ENCODE peak calls at places on chromosomes 7 and 10, in six cellular contexts. One of them, this sample, is unnamed.

GRCh38 chr7:75565129-75565528 is 73.0 kb downstream of the SPDYE5 start:
- DNase-seq in suprapubic skin: no peak
- DNase-seq in HCT116: no peak
- DNase-seq in tibial nerve: peak; percentile 61
- DNase-seq in neural progenitor cell: no peak
- DNase-seq in SK-N-SH: peak; percentile 56
- DNase-seq in this sample: no peak

GRCh38 chr10:122054046-122055025 is 65.4 kb downstream of the TACC2 start:
- DNase-seq in suprapubic skin: no peak
- DNase-seq in HCT116: peak; percentile 57
- DNase-seq in neural progenitor cell: peak; percentile 75
- DNase-seq in SK-N-SH: no peak
- DNase-seq in tibial nerve: peak; percentile 59
- DNase-seq in this sample: no peak

GRCh38 chr7:24125765-24126164 is 158.2 kb upstream of the NPY start:
- DNase-seq in SK-N-SH: no peak
- DNase-seq in suprapubic skin: no peak
- DNase-seq in HCT116: no peak
- DNase-seq in tibial nerve: no peak
- DNase-seq in neural progenitor cell: no peak
- DNase-seq in this sample: no peak

GRCh38 chr7:84492565-84493034 is 298.0 kb upstream of the SEMA3A start:
- DNase-seq in neural progenitor cell: no peak
- DNase-seq in tibial nerve: peak; percentile 27
- DNase-seq in suprapubic skin: no peak
- DNase-seq in HCT116: no peak
- DNase-seq in SK-N-SH: peak; percentile 59
- DNase-seq in this sample: no peak

GRCh38 chr10:67788028-67788886 is 49.7 kb downstream of the DNAJC12 start:
- DNase-seq in tibial nerve: peak; percentile 40
- DNase-seq in neural progenitor cell: peak; percentile 78
- DNase-seq in SK-N-SH: peak; percentile 37
- DNase-seq in suprapubic skin: no peak
- DNase-seq in HCT116: peak; percentile 42
- DNase-seq in this sample: no peak

GRCh38 chr10:22476601-22477364 is 131.5 kb downstream of the SPAG6 start:
- DNase-seq in suprapubic skin: no peak
- DNase-seq in tibial nerve: no peak
- DNase-seq in HCT116: no peak
- DNase-seq in neural progenitor cell: peak; percentile 64
- DNase-seq in SK-N-SH: no peak
- DNase-seq in this sample: no peak

GRCh38 chr10:95445837-95446347 is 115.3 kb downstream of the SORBS1 start:
- DNase-seq in SK-N-SH: peak; percentile 67
- DNase-seq in suprapubic skin: no peak
- DNase-seq in tibial nerve: no peak
- DNase-seq in neural progenitor cell: peak; percentile 78
- DNase-seq in HCT116: peak; percentile 80
- DNase-seq in this sample: peak; percentile 63

GRCh38 chr10:47139121-47139520 is 160.9 kb upstream of the GDF10 start:
- DNase-seq in HCT116: no peak
- DNase-seq in neural progenitor cell: no peak
- DNase-seq in suprapubic skin: no peak
- DNase-seq in tibial nerve: no peak
- DNase-seq in SK-N-SH: no peak
- DNase-seq in this sample: no peak

GRCh38 chr7:3367271-3367670 is 66.2 kb downstream of the SDK1 start:
- DNase-seq in suprapubic skin: no peak
- DNase-seq in tibial nerve: no peak
- DNase-seq in neural progenitor cell: no peak
- DNase-seq in HCT116: no peak
- DNase-seq in SK-N-SH: no peak
- DNase-seq in this sample: no peak

GRCh38 chr7:41131956-41132355 is 570.9 kb downstream of the INHBA start:
- DNase-seq in SK-N-SH: no peak
- DNase-seq in tibial nerve: no peak
- DNase-seq in suprapubic skin: no peak
- DNase-seq in neural progenitor cell: no peak
- DNase-seq in HCT116: no peak
- DNase-seq in this sample: no peak

GRCh38 chr10:101774589-101775272 is 1.2 kb downstream of the FGF8 start:
- DNase-seq in tibial nerve: no peak
- DNase-seq in HCT116: no peak
- DNase-seq in neural progenitor cell: peak; percentile 67
- DNase-seq in suprapubic skin: peak; percentile 72
- DNase-seq in SK-N-SH: peak; percentile 37
- DNase-seq in this sample: no peak

GRCh38 chr10:1153253-1153763 is 97.1 kb downstream of the WDR37 start:
- DNase-seq in SK-N-SH: no peak
- DNase-seq in suprapubic skin: no peak
- DNase-seq in tibial nerve: no peak
- DNase-seq in HCT116: no peak
- DNase-seq in neural progenitor cell: no peak
- DNase-seq in this sample: no peak

GRCh38 chr7:117974891-117975290 is 101.7 kb upstream of the CTTNBP2 start:
- DNase-seq in HCT116: no peak
- DNase-seq in neural progenitor cell: no peak
- DNase-seq in SK-N-SH: no peak
- DNase-seq in tibial nerve: no peak
- DNase-seq in suprapubic skin: no peak
- DNase-seq in this sample: no peak

GRCh38 chr7:1950623-1951523 is 280.8 kb downstream of the ELFN1 start:
- DNase-seq in suprapubic skin: no peak
- DNase-seq in SK-N-SH: peak; percentile 84
- DNase-seq in tibial nerve: peak; percentile 17
- DNase-seq in HCT116: no peak
- DNase-seq in neural progenitor cell: no peak
- DNase-seq in this sample: no peak

GRCh38 chr7:149865437-149865836 is 8.3 kb upstream of the ATP6V0E2 start:
- DNase-seq in neural progenitor cell: no peak
- DNase-seq in tibial nerve: no peak
- DNase-seq in suprapubic skin: no peak
- DNase-seq in SK-N-SH: no peak
- DNase-seq in HCT116: no peak
- DNase-seq in this sample: no peak

GRCh38 chr10:90138844-90139243 is 437.5 kb downstream of the KIF20B start:
- DNase-seq in HCT116: no peak
- DNase-seq in suprapubic skin: no peak
- DNase-seq in SK-N-SH: no peak
- DNase-seq in neural progenitor cell: peak; percentile 20
- DNase-seq in tibial nerve: no peak
- DNase-seq in this sample: no peak

GRCh38 chr7:194257-194995 is 2.1 kb downstream of the FAM20C start:
- DNase-seq in suprapubic skin: no peak
- DNase-seq in SK-N-SH: peak; percentile 62
- DNase-seq in tibial nerve: no peak
- DNase-seq in HCT116: no peak
- DNase-seq in neural progenitor cell: no peak
- DNase-seq in this sample: no peak

GRCh38 chr7:130734525-130735272 is 692 bp upstream of the KLF14 start:
- DNase-seq in neural progenitor cell: no peak
- DNase-seq in suprapubic skin: no peak
- DNase-seq in HCT116: no peak
- DNase-seq in tibial nerve: peak; percentile 9
- DNase-seq in SK-N-SH: peak; percentile 41
- DNase-seq in this sample: no peak

GRCh38 chr10:132193907-132194552 is 7.3 kb downstream of the DPYSL4 start:
- DNase-seq in HCT116: no peak
- DNase-seq in SK-N-SH: no peak
- DNase-seq in tibial nerve: no peak
- DNase-seq in suprapubic skin: no peak
- DNase-seq in neural progenitor cell: peak; percentile 45
- DNase-seq in this sample: no peak

GRCh38 chr7:100066953-100067352 is 14.6 kb downstream of the ZNF3 start:
- DNase-seq in suprapubic skin: no peak
- DNase-seq in tibial nerve: no peak
- DNase-seq in HCT116: no peak
- DNase-seq in SK-N-SH: no peak
- DNase-seq in neural progenitor cell: no peak
- DNase-seq in this sample: no peak

GRCh38 chr7:158649279-158649678 is 55.3 kb downstream of the NCAPG2 start:
- DNase-seq in HCT116: no peak
- DNase-seq in neural progenitor cell: no peak
- DNase-seq in SK-N-SH: peak; percentile 70
- DNase-seq in tibial nerve: peak; percentile 60
- DNase-seq in suprapubic skin: no peak
- DNase-seq in this sample: no peak

GRCh38 chr10:14732146-14732545 is 42.6 kb downstream of the FAM107B start:
- DNase-seq in neural progenitor cell: no peak
- DNase-seq in SK-N-SH: no peak
- DNase-seq in suprapubic skin: no peak
- DNase-seq in tibial nerve: no peak
- DNase-seq in HCT116: no peak
- DNase-seq in this sample: no peak

GRCh38 chr10:1567742-1568495 is 169.4 kb downstream of the ADARB2 start:
- DNase-seq in neural progenitor cell: no peak
- DNase-seq in suprapubic skin: peak; percentile 66
- DNase-seq in HCT116: no peak
- DNase-seq in tibial nerve: no peak
- DNase-seq in SK-N-SH: no peak
- DNase-seq in this sample: no peak

GRCh38 chr10:60944159-60944909 is at the start of gene RHOBTB1:
- DNase-seq in suprapubic skin: peak; percentile 85
- DNase-seq in HCT116: no peak
- DNase-seq in tibial nerve: peak; percentile 64
- DNase-seq in neural progenitor cell: peak; percentile 87
- DNase-seq in SK-N-SH: peak; percentile 93
- DNase-seq in this sample: peak; percentile 23

GRCh38 chr7:1742555-1743303 is 72.7 kb downstream of the ELFN1 start:
- DNase-seq in suprapubic skin: no peak
- DNase-seq in neural progenitor cell: no peak
- DNase-seq in tibial nerve: peak; percentile 57
- DNase-seq in HCT116: no peak
- DNase-seq in SK-N-SH: peak; percentile 94
- DNase-seq in this sample: no peak

GRCh38 chr10:70441877-70442205 is 360 bp upstream of the NODAL start:
- DNase-seq in SK-N-SH: no peak
- DNase-seq in neural progenitor cell: peak; percentile 21
- DNase-seq in HCT116: no peak
- DNase-seq in tibial nerve: no peak
- DNase-seq in suprapubic skin: no peak
- DNase-seq in this sample: no peak

DNA sequence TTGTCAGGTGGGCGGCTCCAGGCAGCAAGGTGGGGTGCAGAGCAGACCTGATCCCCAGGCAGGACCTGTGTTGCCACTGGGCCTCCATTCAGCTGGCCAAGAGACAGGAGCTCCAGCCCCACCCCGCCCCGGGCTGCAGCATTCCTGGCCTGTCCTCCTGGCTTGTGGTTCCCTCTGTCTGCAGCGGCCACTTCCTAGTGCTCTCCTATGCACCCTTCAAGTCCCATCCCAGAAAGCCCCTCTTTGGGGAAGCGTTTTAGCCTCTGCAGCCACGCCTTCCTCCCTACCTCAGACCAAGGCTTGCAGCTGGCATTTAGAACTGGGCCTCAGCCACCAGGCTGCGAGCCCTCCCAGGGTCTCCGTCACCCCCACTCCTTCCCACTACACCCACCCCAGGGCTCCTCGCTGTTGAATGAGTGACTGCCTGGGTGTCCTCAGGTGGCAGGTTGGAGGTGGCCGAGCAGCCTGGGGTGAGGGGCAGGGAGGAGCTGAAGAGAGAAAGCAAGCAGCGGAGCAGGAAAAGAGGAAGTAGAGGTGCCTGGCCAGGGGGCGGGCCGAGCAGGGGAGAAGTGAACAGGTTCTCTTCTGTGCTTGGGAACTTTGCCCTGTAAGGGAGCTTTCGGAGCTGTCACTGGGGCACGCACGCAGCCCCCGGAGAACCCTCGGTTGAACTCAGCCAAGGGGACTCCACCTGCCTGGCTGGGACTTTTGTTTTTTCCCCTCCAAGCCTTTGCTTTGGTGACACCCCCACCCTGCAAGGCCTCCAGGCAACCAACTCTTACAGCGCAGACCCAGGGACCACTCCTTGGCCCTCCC is 109.1 kb upstream of the TNRC18 start:
- DNase-seq in HCT116: no peak
- DNase-seq in tibial nerve: no peak
- DNase-seq in SK-N-SH: peak; percentile 27
- DNase-seq in suprapubic skin: peak; percentile 89
- DNase-seq in neural progenitor cell: peak; percentile 47
- DNase-seq in this sample: no peak
- H3K4me3 ChIP-seq in HCT116: no peak overlapping the region
- H3K4me3 ChIP-seq in tibial nerve: no peak overlapping the region
- H3K4me3 ChIP-seq in SK-N-SH: no peak overlapping the region
- H3K4me3 ChIP-seq in suprapubic skin: peak overlapping the region; percentile 93
- H3K4me3 ChIP-seq in neural progenitor cell: no peak overlapping the region
- H3K4me3 ChIP-seq in this sample: peak overlapping the region; percentile 89

GRCh38 chr7:4769753-4770152 is 5.7 kb upstream of the AP5Z1 start:
- DNase-seq in SK-N-SH: no peak
- DNase-seq in HCT116: no peak
- DNase-seq in tibial nerve: no peak
- DNase-seq in suprapubic skin: no peak
- DNase-seq in neural progenitor cell: no peak
- DNase-seq in this sample: no peak
- H3K27ac ChIP-seq in SK-N-SH: no peak overlapping the region
- H3K27ac ChIP-seq in HCT116: no peak overlapping the region
- H3K27ac ChIP-seq in tibial nerve: no peak overlapping the region
- H3K27ac ChIP-seq in suprapubic skin: no peak overlapping the region
- H3K27ac ChIP-seq in neural progenitor cell: no peak overlapping the region
- H3K27ac ChIP-seq in this sample: peak overlapping the region; percentile 9

GRCh38 chr10:76311752-76312699 is 880.6 kb downstream of the LRMDA start:
- DNase-seq in suprapubic skin: no peak
- DNase-seq in SK-N-SH: peak; percentile 58
- DNase-seq in neural progenitor cell: peak; percentile 79
- DNase-seq in tibial nerve: no peak
- DNase-seq in HCT116: peak; percentile 8
- DNase-seq in this sample: no peak
- TF ChIP-seq CTCF in suprapubic skin: no peak
- TF ChIP-seq CTCF in SK-N-SH: peak; percentile 58
- TF ChIP-seq CTCF in neural progenitor cell: peak; percentile 70
- TF ChIP-seq CTCF in tibial nerve: no peak
- TF ChIP-seq CTCF in HCT116: peak; percentile 67
- TF ChIP-seq CTCF in this sample: peak; percentile 22

GRCh38 chr7:116227678-116228239 is 17.4 kb downstream of the TES start:
- DNase-seq in suprapubic skin: no peak
- DNase-seq in neural progenitor cell: no peak
- DNase-seq in HCT116: no peak
- DNase-seq in tibial nerve: no peak
- DNase-seq in SK-N-SH: peak; percentile 65
- DNase-seq in this sample: no peak
- H3K4me3 ChIP-seq in suprapubic skin: no peak overlapping the region
- H3K4me3 ChIP-seq in neural progenitor cell: no peak overlapping the region
- H3K4me3 ChIP-seq in HCT116: no peak overlapping the region
- H3K4me3 ChIP-seq in tibial nerve: no peak overlapping the region
- H3K4me3 ChIP-seq in SK-N-SH: no peak overlapping the region
- H3K4me3 ChIP-seq in this sample: no peak overlapping the region

DNA sequence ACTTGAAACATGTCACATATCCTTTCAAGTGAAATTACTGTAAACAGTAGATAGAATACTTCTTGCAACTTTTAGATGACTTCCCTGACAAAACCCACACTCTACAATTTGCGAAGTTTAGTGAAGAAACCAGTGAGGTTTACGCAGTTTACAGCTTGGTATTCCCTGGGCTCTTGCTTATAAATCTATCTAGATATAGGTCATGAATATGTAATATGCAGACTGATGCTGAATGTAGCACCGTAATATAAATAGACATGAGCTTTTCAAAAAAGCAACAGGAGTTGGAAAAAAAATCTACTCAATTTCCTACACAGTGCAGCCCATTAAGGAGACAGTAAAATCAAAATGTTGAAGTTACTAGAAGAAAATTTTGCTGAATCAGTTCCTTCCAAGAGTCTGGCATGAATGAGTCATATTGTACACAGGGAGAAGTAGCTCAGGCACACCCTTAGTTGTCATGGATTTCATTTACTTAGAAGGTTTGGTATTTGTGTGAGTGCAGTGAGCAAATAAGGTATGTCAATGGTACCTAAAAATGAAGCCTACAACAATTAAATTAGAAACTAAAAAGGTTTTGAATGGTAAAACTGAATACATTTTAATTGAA is 67.7 kb upstream of the NEUROD6 start:
- DNase-seq in neural progenitor cell: no peak
- DNase-seq in tibial nerve: no peak
- DNase-seq in HCT116: peak; percentile 18
- DNase-seq in suprapubic skin: no peak
- DNase-seq in SK-N-SH: no peak
- DNase-seq in this sample: no peak
- H3K27ac ChIP-seq in neural progenitor cell: no peak overlapping the region
- H3K27ac ChIP-seq in tibial nerve: no peak overlapping the region
- H3K27ac ChIP-seq in HCT116: no peak overlapping the region
- H3K27ac ChIP-seq in suprapubic skin: no peak overlapping the region
- H3K27ac ChIP-seq in SK-N-SH: no peak overlapping the region
- H3K27ac ChIP-seq in this sample: no peak overlapping the region